ENCODE peak calls at places on chromosomes 1 and 21, in ten cellular contexts. S, R, C, M, I, P, H, N, V and D are unnamed samples. For H3K27me3, the result is how much of the 10 kb centered on the place peaks cover.

GRCh38 chr21:34335316-34335715 is 28.5 kb upstream of the KCNE2 start:
- DNase-seq in M (no peak), I (no peak), V (no peak), N (no peak), P (no peak), R (peak), H (no peak), C (no peak), S (no peak), D (no peak)

GRCh38 chr1:7826363-7826762 is 26.5 kb downstream of the UTS2 start:
- DNase-seq in M (no peak), C (no peak), H (no peak), V (no peak), S (no peak), I (no peak), N (no peak), R (no peak), P (no peak), D (no peak)

GRCh38 chr1:64363116-64363515 is 106.8 kb upstream of the CACHD1 start:
- DNase-seq in V (no peak), S (no peak), I (no peak), H (no peak), N (no peak), P (peak), R (no peak), M (no peak), C (no peak), D (no peak)

GRCh38 chr1:107405241-107405640 is 264.4 kb downstream of the NTNG1 start:
- DNase-seq in I (no peak), R (peak), H (no peak), M (no peak), C (no peak), V (no peak), N (no peak), S (no peak), P (peak), D (peak)

GRCh38 chr1:28508435-28508754 is 2.6 kb downstream of the RCC1 start:
- DNase-seq in P (no peak), N (no peak), M (no peak), R (no peak), I (no peak), V (no peak), C (no peak), H (no peak), S (no peak), D (no peak)

GRCh38 chr1:186304982-186305949 is 69.8 kb downstream of the TPR start:
- DNase-seq in H (no peak), R (no peak), N (peak), S (no peak), C (no peak), M (no peak), V (peak), P (no peak), I (no peak), D (peak)

GRCh38 chr1:222521299-222522104 is 26.4 kb downstream of the HHIPL2 start:
- DNase-seq in P (no peak), C (no peak), M (no peak), N (no peak), I (no peak), S (no peak), H (no peak), V (no peak), R (peak), D (no peak)

GRCh38 chr1:114828251-114828650 is 26.4 kb upstream of the SYCP1 start:
- DNase-seq in M (no peak), R (peak), N (no peak), V (no peak), C (no peak), H (no peak), P (no peak), S (no peak), I (no peak), D (no peak)

GRCh38 chr1:9201421-9202239 is 32.9 kb upstream of the H6PD start:
- DNase-seq in R (peak), N (peak), H (peak), S (no peak), I (no peak), M (no peak), C (no peak), P (peak), V (no peak), D (peak)

GRCh38 chr1:9198538-9199361 is 35.8 kb upstream of the H6PD start:
- DNase-seq in C (peak), H (peak), V (no peak), N (no peak), S (no peak), M (no peak), P (no peak), I (no peak), R (peak), D (no peak)

GRCh38 chr1:9202240-9202870 is 32.2 kb upstream of the H6PD start:
- DNase-seq in C (no peak), S (no peak), P (no peak), H (no peak), M (no peak), I (no peak), V (no peak), R (no peak), N (no peak), D (no peak)

GRCh38 chr1:9197186-9198099 is 37.1 kb upstream of the H6PD start:
- DNase-seq in I (no peak), P (no peak), H (no peak), V (no peak), C (no peak), M (no peak), S (no peak), R (no peak), N (no peak), D (no peak)

GRCh38 chr1:9200441-9200840 is 34.1 kb upstream of the H6PD start:
- DNase-seq in I (no peak), N (no peak), P (no peak), R (no peak), S (no peak), M (no peak), H (no peak), V (no peak), C (no peak), D (no peak)
- H3K4me3 ChIP-seq in I (peak), N (no peak), P (no peak), R (peak), S (no peak), M (no peak), H (no peak), V (no peak), C (no peak), D (no peak)

DNA sequence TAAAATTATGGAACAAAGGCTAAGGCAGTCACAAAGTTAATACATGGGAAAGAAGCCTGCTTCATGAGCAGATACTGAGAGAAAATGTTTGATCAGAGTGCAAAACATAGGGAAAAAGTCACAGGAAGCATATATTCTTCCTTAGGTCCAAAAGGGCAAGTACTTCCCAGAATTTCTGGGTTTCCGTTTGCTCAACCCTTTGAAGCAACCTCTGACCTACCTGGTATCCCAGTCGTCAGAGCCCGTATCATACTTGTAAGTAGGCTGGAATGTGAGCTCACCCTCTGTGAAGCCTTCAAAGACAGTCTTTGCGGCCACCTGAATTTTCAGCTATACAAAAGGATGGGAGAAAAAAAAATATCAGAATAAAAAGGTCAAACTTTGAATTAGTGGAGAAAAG is 20.5 kb upstream of the MTF1 start:
- DNase-seq in R (no peak), S (no peak), M (no peak), P (no peak), I (no peak), C (no peak), H (no peak), N (no peak), V (no peak), D (no peak)
- H3K27ac ChIP-seq in R (no peak), S (no peak), M (no peak), P (no peak), I (no peak), C (no peak), H (no peak), N (no peak), V (no peak), D (no peak)

GRCh38 chr1:236139495-236139894 is 2.8 kb upstream of the GPR137B start:
- DNase-seq in R (no peak), N (no peak), M (no peak), C (no peak), P (no peak), H (no peak), S (no peak), V (no peak), I (no peak), D (no peak)
- H3K27me3 ChIP-seq in R (under half), N (under half), M (under half), C (under half), P (under half), H (under half), S (under half), V (under half), I (under half), D (under half)

GRCh38 chr1:204070895-204071294 is 2.0 kb upstream of the SOX13 start:
- DNase-seq in M (no peak), R (no peak), N (no peak), I (no peak), S (no peak), C (no peak), P (no peak), V (no peak), H (no peak), D (no peak)

GRCh38 chr1:204074274-204075115 is 1.6 kb downstream of the SOX13 start:
- DNase-seq in C (peak), R (peak), M (peak), H (peak), I (no peak), V (no peak), N (no peak), S (peak), P (peak), D (no peak)

GRCh38 chr1:204075116-204075636 is 2.3 kb downstream of the SOX13 start:
- DNase-seq in I (no peak), M (peak), C (peak), R (no peak), S (peak), V (no peak), P (peak), N (no peak), H (peak), D (no peak)

GRCh38 chr1:204073837-204074273 is 940 bp downstream of the SOX13 start:
- DNase-seq in C (peak), V (no peak), P (peak), R (no peak), H (peak), N (no peak), I (no peak), M (no peak), S (peak), D (no peak)

DNA sequence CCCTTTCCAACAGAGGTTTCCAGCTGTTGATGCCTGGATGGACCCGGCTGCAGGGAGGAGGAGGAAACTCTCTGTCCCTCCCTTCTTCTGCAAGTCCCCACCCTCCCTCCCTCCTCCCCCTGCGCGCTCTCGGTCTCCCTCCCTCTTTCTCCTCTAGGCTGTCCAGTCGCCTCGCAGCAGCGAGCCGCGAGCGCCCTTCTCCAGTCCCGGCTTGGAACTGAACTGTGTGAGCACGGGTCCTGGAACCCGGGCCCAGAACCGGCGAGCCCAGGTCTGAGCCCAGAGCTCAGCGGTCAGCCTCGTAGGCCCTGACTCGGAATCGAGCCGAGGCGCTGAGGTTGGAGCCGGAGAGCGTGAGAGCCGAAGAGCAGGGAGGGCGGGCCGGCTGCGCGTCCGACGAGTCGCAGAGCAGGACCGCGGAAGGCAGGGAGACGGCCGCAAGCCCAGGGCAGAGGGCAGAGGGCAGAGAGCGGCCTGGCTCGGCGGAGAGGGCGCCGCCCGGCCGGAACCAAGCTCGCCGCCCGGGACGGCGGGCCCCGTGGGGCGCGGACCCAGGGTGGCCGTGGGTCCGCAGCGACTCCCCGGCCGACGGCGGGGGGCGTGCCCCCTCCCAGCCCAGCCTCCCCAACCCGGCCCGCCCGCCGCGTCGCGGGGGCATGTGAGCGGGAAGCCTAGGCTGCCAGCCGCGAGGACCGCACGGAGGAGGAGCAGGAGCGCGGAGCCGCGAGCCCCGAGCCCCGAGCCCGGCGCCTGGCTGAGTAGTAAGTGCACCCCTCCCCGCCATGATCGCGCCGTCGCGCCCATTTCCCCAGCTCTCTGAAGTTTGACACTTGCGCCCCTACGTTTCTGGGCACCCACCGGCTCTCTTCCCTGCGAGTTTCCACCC is at the start of gene SOX13:
- DNase-seq in S (peak), H (peak), M (peak), I (peak), P (peak), V (peak), N (peak), R (peak), C (peak), D (no peak)
- H3K4me3 ChIP-seq in S (peak), H (peak), M (peak), I (peak), P (peak), V (peak), N (no peak), R (peak), C (peak), D (peak)

GRCh38 chr1:147541672-147542548 is 609 bp downstream of the BCL9 start:
- DNase-seq in S (peak), H (peak), M (peak), N (peak), P (peak), R (peak), V (no peak), C (peak), I (no peak), D (no peak)
- H3K27ac ChIP-seq in S (peak), H (peak), M (peak), N (peak), P (peak), R (peak), V (peak), C (peak), I (peak), D (no peak)

GRCh38 chr1:152115344-152115743 is at the start of gene TCHH:
- DNase-seq in I (no peak), C (no peak), R (no peak), P (no peak), N (no peak), H (no peak), V (no peak), M (no peak), S (no peak), D (no peak)
- H3K27me3 ChIP-seq in I (under half), C (under half), R (half or more), P (under half), N (under half), H (under half), V (half or more), M (half or more), S (under half), D (under half)

GRCh38 chr1:37035828-37036666 is 1.7 kb upstream of the GRIK3 start:
- DNase-seq in H (no peak), I (no peak), C (no peak), P (no peak), R (no peak), V (no peak), S (no peak), M (no peak), N (peak), D (peak)
- H3K4me3 ChIP-seq in H (no peak), I (no peak), C (no peak), P (no peak), R (no peak), V (no peak), S (no peak), M (no peak), N (no peak), D (no peak)